ENCODE peak calls at places on chromosomes 11 and 22, in five cellular contexts. D is SK-N-SH; C is endothelial cell of umbilical vein; I is neural progenitor cell; E is CD8-positive, alpha-beta memory T cell. Z is an unnamed sample. For H3K4me1, the result is how much of the 10 kb centered on the place peaks cover.

GRCh38 chr22:49734882-49735281 is 92.8 kb downstream of the BRD1 start:
- DNase-seq in I (no peak), E (no peak), C (no peak), D (peak), Z (no peak)

GRCh38 chr11:68536706-68537105 is 76.2 kb downstream of the PPP6R3 start:
- DNase-seq in I (no peak), C (no peak), D (no peak), E (no peak), Z (no peak)

GRCh38 chr11:86559311-86559945 is 113.0 kb downstream of the ME3 start:
- DNase-seq in E (no peak), I (no peak), C (peak), D (no peak), Z (peak)

GRCh38 chr11:79400717-79401330 is 40.0 kb downstream of the TENM4 start:
- DNase-seq in E (no peak), C (no peak), D (peak), I (peak), Z (peak)

GRCh38 chr22:32661296-32661695 is 140.2 kb upstream of the TIMP3 start:
- DNase-seq in E (no peak), I (no peak), D (no peak), C (no peak), Z (no peak)

GRCh38 chr11:76233936-76234703 is 27.8 kb upstream of the WNT11 start:
- DNase-seq in D (peak), I (peak), C (peak), E (no peak), Z (peak)

GRCh38 chr22:27594020-27594419 is 207.5 kb downstream of the MN1 start:
- DNase-seq in D (no peak), C (no peak), E (no peak), I (no peak), Z (no peak)

GRCh38 chr11:61671527-61671926 is 8.7 kb upstream of the DAGLA start:
- DNase-seq in D (no peak), E (no peak), C (no peak), I (peak), Z (no peak)

GRCh38 chr22:32512267-32512982 is 37.8 kb downstream of the FBXO7 start:
- DNase-seq in D (no peak), C (no peak), I (no peak), E (no peak), Z (no peak)

GRCh38 chr11:8261316-8261715 is 2.4 kb downstream of the LMO1 start:
- DNase-seq in E (no peak), I (no peak), C (no peak), D (no peak), Z (no peak)

GRCh38 chr11:109303342-109303741 is 118.6 kb upstream of the C11orf87 start:
- DNase-seq in E (no peak), I (no peak), C (no peak), D (no peak), Z (no peak)

GRCh38 chr22:32528984-32529982 is 54.7 kb downstream of the FBXO7 start:
- DNase-seq in C (peak), E (peak), I (peak), D (peak), Z (peak)

GRCh38 chr11:122695076-122695620 is 39.6 kb downstream of the UBASH3B start:
- DNase-seq in D (no peak), I (no peak), E (no peak), C (no peak), Z (no peak)

GRCh38 chr11:119361056-119361787 is 14.7 kb upstream of the MFRP start:
- DNase-seq in I (peak), E (no peak), C (no peak), D (peak), Z (peak)

GRCh38 chr11:119361961-119362725 is 15.6 kb upstream of the MFRP start:
- DNase-seq in E (no peak), D (no peak), C (no peak), I (no peak), Z (no peak)

GRCh38 chr11:119357069-119357468 is 10.6 kb upstream of the MFRP start:
- DNase-seq in I (no peak), C (no peak), D (no peak), E (no peak), Z (no peak)

GRCh38 chr11:119356349-119357031 is 10.0 kb upstream of the MFRP start:
- DNase-seq in C (peak), I (peak), D (peak), E (peak), Z (peak)

DNA sequence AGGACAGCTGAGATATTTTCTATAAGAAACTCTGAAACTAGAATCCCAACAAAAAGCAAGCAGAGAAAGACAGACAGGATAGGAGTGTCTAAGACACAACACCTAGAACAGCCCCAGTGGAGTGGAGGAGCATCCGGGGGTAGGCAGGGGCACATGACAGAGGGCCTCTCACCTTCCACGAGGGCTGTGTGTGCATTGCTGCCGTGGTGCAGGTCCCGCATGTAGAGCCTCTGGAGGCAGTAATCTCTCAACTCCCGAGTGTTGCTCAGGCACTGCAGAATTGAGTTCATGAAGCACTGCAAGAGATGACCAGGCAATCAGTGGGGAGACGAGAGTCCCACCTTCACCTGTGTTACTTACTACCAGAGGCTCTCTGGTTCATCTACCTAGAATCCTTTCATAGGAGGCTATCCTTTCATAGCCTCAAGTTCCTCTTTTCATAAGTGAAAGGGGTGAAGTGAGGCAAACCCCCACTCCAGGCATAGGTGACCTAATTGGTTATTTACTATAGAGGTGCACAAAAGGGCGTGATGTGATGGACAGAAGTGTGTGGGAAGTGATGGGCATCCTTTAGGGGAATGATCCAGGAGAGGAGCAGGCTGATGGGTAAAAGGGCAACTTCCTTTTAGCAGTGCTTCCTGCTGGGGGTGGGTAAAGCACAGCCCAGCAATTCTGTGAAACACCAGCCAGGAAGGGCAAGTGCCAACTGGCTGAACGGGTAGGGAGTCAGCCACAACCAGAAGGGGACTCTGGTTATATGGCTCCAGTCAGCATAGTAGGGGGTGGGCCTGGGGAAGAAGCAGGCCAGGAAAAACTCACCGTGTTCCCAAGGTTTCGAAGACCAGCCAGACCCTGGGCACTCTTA is 13.1 kb upstream of the MFRP start:
- DNase-seq in E (no peak), I (no peak), C (no peak), D (no peak), Z (no peak)
- H3K4me1 ChIP-seq in E (under half), I (under half), C (under half), D (under half), Z (under half)

GRCh38 chr22:20579273-20580120 is 72.1 kb downstream of the MED15 start:
- DNase-seq in C (no peak), I (no peak), D (no peak), E (no peak), Z (no peak)
- H3K4me1 ChIP-seq in C (under half), I (under half), D (under half), E (under half), Z (under half)

GRCh38 chr11:118902336-118903203 is 18.9 kb downstream of the CXCR5 start:
- DNase-seq in D (no peak), C (no peak), E (no peak), I (no peak), Z (no peak)
- H3K4me1 ChIP-seq in D (under half), C (under half), E (under half), I (under half), Z (under half)

DNA sequence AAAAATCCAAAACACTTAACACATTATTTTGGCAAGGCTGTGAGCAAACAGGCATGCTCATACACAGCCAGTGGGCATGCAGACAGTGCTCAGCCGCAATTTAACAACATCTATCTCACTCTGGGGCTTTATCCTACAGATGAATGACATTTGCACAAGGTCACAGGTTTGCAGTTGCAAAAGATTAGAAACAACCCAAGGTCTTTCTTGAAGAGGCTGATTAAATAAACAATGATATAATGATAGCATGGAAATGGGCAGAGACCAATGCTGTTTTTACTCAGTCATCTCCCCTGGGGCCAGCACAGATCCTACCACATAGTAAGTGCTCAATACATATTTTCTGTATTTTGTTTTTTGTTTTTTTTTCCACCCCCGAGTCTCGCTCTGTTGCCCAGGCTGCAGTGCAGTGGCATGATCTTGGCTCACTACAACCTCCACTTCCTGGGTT is 9.4 kb downstream of the A4GALT start:
- DNase-seq in E (no peak), D (no peak), I (no peak), C (no peak), Z (no peak)
- H3K4me1 ChIP-seq in E (under half), D (under half), I (under half), C (under half), Z (under half)

DNA sequence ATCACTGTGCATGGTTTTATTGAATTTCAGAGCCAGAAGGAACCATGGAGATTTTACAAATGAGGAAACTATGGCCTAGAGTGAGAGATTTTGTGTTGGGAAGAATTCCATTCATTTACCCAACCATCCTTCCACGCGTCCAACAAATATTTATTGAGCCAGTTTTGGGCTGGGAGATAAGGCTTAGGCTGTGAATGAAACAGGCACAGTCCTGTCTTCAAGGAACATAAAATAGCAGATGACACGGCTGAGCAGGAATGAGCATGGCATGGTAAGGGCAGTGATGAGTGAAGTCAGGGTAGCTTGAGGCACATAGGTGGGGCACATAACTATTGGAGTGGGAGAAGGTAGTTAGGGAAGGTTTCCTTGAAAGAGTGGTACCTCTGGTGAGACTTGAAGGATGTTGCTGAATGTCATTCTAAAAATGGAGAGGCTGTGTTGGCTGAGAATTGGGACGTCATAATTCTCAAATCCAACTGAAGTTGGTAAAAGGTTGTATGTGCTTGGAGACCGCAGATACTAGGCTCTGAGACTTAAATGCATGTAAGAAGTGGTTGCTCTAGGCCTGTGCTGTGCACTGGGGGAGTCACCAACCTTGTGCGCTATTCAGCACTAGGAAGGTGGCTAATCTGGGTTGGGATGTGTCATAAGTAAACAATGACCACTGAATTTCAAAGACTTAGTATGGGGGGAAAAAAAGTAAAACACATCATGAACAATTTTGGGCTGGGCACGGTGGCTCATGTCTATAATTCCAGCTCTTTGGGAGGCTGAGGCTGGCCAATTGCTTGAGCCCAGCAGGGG is 51.8 kb downstream of the TEAD1 start:
- DNase-seq in I (no peak), D (no peak), E (no peak), C (peak), Z (no peak)
- H3K4me1 ChIP-seq in I (under half), D (half or more), E (under half), C (under half), Z (under half)

GRCh38 chr11:44575288-44575672 is 9.8 kb downstream of the CD82 start:
- DNase-seq in I (no peak), E (no peak), D (peak), C (no peak), Z (no peak)
- H3K4me1 ChIP-seq in I (under half), E (half or more), D (under half), C (under half), Z (under half)

GRCh38 chr22:44728761-44729261 is 23.6 kb upstream of the ARHGAP8 start:
- DNase-seq in I (no peak), C (no peak), D (peak), E (no peak), Z (no peak)
- H3K4me1 ChIP-seq in I (under half), C (under half), D (under half), E (under half), Z (under half)

GRCh38 chr11:72072348-72072747 is 8.0 kb downstream of the NUMA1 start:
- DNase-seq in I (peak), D (no peak), E (no peak), C (peak), Z (peak)
- H3K4me1 ChIP-seq in I (under half), D (under half), E (under half), C (half or more), Z (under half)

GRCh38 chr11:114225662-114226061 is 70.5 kb upstream of the NNMT start:
- DNase-seq in C (no peak), D (no peak), E (no peak), I (no peak), Z (no peak)
- H3K4me1 ChIP-seq in C (under half), D (under half), E (under half), I (half or more), Z (under half)

DNA sequence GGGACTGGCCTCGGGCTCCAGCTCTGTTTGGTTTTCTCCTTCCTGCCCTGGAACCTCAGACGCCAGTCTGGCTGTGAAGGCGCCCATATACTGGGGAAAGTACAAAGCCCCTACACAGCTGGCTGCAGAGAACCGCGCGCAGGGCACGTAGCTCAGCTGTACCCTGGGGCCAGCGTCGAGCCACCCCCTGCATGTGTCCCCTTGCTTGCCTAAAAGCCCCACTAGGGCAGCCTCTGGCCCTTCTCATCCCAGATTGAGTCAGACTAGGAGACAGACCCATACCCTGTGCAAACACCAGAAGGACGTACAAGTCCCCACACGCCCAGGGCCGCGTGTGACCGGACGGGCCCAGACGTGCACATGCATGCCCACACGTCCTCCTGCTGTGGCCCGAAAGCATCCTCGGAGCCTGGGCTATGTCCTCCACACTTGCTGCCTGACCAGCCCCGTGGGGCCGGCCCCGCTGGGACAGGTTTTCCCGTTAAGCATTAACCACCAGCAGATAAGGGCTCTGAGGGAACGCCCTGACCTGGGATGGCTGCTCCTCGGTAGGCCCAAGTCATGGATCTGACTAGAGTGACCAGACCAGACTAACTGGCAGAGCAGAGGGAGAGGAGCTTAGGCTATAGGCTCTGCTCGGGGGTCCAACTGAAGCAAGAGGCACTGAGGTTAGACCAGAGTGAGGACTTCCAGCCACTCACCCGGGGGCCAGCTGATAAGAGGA is 4.1 kb upstream of the SYT8 start:
- DNase-seq in E (no peak), D (peak), I (no peak), C (no peak), Z (no peak)
- H3K4me1 ChIP-seq in E (under half), D (under half), I (under half), C (under half), Z (under half)